ENCODE peak calls at places on chromosomes 16 and 17, in five cellular contexts. One of them, this sample, is unnamed. For H3K4me1, the result is how much of the 10 kb centered on the place peaks cover.

GRCh38 chr16:74769791-74770190 is 4.8 kb downstream of the FA2H start:
- DNase-seq in pancreas: no peak
- DNase-seq in heart left ventricle: no peak
- DNase-seq in IMR-90: no peak
- DNase-seq in breast epithelium: no peak
- DNase-seq in this sample: no peak

GRCh38 chr17:27345141-27345904 is 51.4 kb downstream of the WSB1 start:
- DNase-seq in IMR-90: peak
- DNase-seq in breast epithelium: no peak
- DNase-seq in pancreas: peak
- DNase-seq in heart left ventricle: no peak
- DNase-seq in this sample: no peak

GRCh38 chr17:489758-490329 is 137.2 kb upstream of the RPH3AL start:
- DNase-seq in IMR-90: peak
- DNase-seq in heart left ventricle: peak
- DNase-seq in breast epithelium: no peak
- DNase-seq in pancreas: no peak
- DNase-seq in this sample: no peak

GRCh38 chr17:22517716-22518115 is 825.4 kb downstream of the KCNJ18 start:
- DNase-seq in pancreas: no peak
- DNase-seq in breast epithelium: no peak
- DNase-seq in IMR-90: no peak
- DNase-seq in heart left ventricle: no peak
- DNase-seq in this sample: no peak

GRCh38 chr17:43027091-43028032 is 2.3 kb downstream of the RND2 start:
- DNase-seq in pancreas: no peak
- DNase-seq in breast epithelium: no peak
- DNase-seq in heart left ventricle: no peak
- DNase-seq in IMR-90: no peak
- DNase-seq in this sample: no peak

GRCh38 chr16:35152067-35152627 is 1692.7 kb downstream of the TP53TG3F start:
- DNase-seq in breast epithelium: no peak
- DNase-seq in pancreas: no peak
- DNase-seq in heart left ventricle: no peak
- DNase-seq in IMR-90: no peak
- DNase-seq in this sample: peak

GRCh38 chr17:259341-259976 is 78.0 kb upstream of the DOC2B start:
- DNase-seq in IMR-90: no peak
- DNase-seq in breast epithelium: peak
- DNase-seq in pancreas: no peak
- DNase-seq in heart left ventricle: no peak
- DNase-seq in this sample: no peak

GRCh38 chr16:11004351-11004750 is 60.0 kb downstream of the CLEC16A start:
- DNase-seq in IMR-90: peak
- DNase-seq in heart left ventricle: no peak
- DNase-seq in breast epithelium: no peak
- DNase-seq in pancreas: no peak
- DNase-seq in this sample: no peak

GRCh38 chr16:10206215-10206614 is 24.0 kb upstream of the GRIN2A start:
- DNase-seq in pancreas: no peak
- DNase-seq in IMR-90: no peak
- DNase-seq in breast epithelium: no peak
- DNase-seq in heart left ventricle: no peak
- DNase-seq in this sample: no peak

GRCh38 chr16:73616186-73616585 is 568.3 kb upstream of the ZFHX3 start:
- DNase-seq in IMR-90: no peak
- DNase-seq in breast epithelium: no peak
- DNase-seq in pancreas: no peak
- DNase-seq in heart left ventricle: no peak
- DNase-seq in this sample: no peak

GRCh38 chr16:21101631-21102420 is 48.8 kb downstream of the DNAH3 start:
- DNase-seq in heart left ventricle: no peak
- DNase-seq in pancreas: peak
- DNase-seq in IMR-90: peak
- DNase-seq in breast epithelium: no peak
- DNase-seq in this sample: no peak

GRCh38 chr16:51875834-51876725 is 670.9 kb downstream of the TOX3 start:
- DNase-seq in IMR-90: no peak
- DNase-seq in breast epithelium: no peak
- DNase-seq in pancreas: no peak
- DNase-seq in heart left ventricle: no peak
- DNase-seq in this sample: no peak

GRCh38 chr16:10868562-10869469 is 8.2 kb upstream of the CIITA start:
- DNase-seq in heart left ventricle: peak
- DNase-seq in breast epithelium: no peak
- DNase-seq in IMR-90: no peak
- DNase-seq in pancreas: no peak
- DNase-seq in this sample: peak

GRCh38 chr16:1810536-1810935 is 16.1 kb downstream of the HAGH start:
- DNase-seq in heart left ventricle: no peak
- DNase-seq in IMR-90: no peak
- DNase-seq in breast epithelium: no peak
- DNase-seq in pancreas: no peak
- DNase-seq in this sample: no peak

GRCh38 chr17:39920218-39921210 is 2.1 kb upstream of the GSDMB start:
- DNase-seq in pancreas: no peak
- DNase-seq in breast epithelium: no peak
- DNase-seq in IMR-90: no peak
- DNase-seq in heart left ventricle: no peak
- DNase-seq in this sample: no peak

GRCh38 chr16:48687421-48688038 is 77.5 kb upstream of the N4BP1 start:
- DNase-seq in pancreas: peak
- DNase-seq in IMR-90: peak
- DNase-seq in breast epithelium: no peak
- DNase-seq in heart left ventricle: peak
- DNase-seq in this sample: peak

GRCh38 chr16:66903544-66904427 is 14.9 kb downstream of the CDH16 start:
- DNase-seq in pancreas: no peak
- DNase-seq in breast epithelium: no peak
- DNase-seq in heart left ventricle: peak
- DNase-seq in IMR-90: no peak
- DNase-seq in this sample: no peak

GRCh38 chr16:66904428-66904845 is 14.2 kb downstream of the CDH16 start:
- DNase-seq in pancreas: no peak
- DNase-seq in IMR-90: no peak
- DNase-seq in breast epithelium: no peak
- DNase-seq in heart left ventricle: no peak
- DNase-seq in this sample: no peak

GRCh38 chr16:66901626-66902025 is 17.1 kb downstream of the CDH16 start:
- DNase-seq in heart left ventricle: no peak
- DNase-seq in pancreas: no peak
- DNase-seq in breast epithelium: no peak
- DNase-seq in IMR-90: no peak
- DNase-seq in this sample: no peak

GRCh38 chr16:66900721-66901441 is 17.8 kb downstream of the CDH16 start:
- DNase-seq in heart left ventricle: no peak
- DNase-seq in pancreas: no peak
- DNase-seq in IMR-90: no peak
- DNase-seq in breast epithelium: no peak
- DNase-seq in this sample: peak

DNA sequence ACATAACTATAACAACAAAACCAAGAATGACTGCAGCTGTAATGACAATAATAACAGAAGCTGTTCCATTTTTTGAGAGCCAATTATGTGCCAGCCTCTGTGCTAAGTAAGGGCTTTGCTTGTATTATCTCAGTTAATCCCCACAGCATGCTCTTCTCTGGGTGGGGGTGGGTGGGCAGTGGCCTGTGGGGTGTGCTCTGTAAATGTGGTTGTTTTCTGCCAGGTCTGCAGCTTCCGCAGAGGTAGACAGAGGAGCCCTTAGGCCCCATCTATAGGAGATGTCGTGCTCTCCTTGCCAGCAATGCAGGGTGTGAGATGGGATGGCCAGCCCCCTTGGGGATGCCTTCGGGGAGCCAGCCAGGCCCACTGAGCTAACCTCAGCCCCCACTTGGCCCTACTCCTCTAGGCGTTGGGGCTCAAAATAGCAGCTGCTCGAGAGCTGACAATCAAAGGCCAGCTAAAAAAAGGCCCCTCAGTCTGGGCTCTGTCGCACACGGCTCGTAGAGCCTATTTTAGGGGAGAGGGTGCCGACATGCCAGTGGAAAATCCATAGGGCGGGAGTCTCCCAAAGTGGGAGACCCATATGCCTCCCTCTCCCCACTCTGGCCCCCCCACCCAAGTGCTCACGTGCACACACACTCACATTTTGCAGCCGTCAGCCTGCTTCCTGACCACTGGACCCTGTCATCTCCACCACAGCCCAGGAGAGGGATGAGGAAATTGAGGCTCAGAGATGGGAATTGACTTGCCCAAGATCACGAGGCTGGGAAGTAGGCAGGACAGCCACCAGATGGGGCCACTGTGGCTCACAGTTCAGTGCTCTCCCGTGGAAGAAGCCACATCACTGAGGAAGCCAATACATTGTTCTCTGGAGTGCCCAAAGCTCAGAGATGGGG is 15.8 kb downstream of the CDH16 start:
- DNase-seq in breast epithelium: no peak
- DNase-seq in heart left ventricle: no peak
- DNase-seq in pancreas: no peak
- DNase-seq in IMR-90: no peak
- DNase-seq in this sample: no peak
- TF ChIP-seq CTCF in breast epithelium: no peak
- TF ChIP-seq CTCF in heart left ventricle: peak
- TF ChIP-seq CTCF in pancreas: no peak
- TF ChIP-seq CTCF in IMR-90: peak
- TF ChIP-seq CTCF in this sample: no peak

DNA sequence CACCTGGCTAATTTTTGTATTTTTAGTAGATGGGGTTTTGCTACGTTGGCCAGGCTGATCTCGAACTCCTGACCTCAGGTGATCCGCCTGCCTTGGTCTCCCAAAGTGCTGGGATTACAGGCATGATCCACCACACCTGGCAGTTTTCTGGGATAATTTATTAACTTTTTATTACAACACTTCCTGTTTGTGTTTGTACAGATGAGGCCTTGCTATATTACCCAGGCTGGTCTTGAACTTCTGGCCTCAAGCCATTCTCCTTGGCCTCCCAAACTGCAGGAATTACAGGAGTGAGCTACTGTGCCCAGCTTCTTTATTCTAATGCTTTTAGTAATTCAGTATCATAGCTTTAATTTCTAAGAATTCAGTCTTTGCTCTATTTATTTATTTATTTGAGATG is 16.1 kb upstream of the SPN start:
- DNase-seq in IMR-90: no peak
- DNase-seq in pancreas: no peak
- DNase-seq in breast epithelium: no peak
- DNase-seq in heart left ventricle: no peak
- DNase-seq in this sample: no peak
- H3K4me1 ChIP-seq in IMR-90: under half
- H3K4me1 ChIP-seq in pancreas: under half
- H3K4me1 ChIP-seq in breast epithelium: under half
- H3K4me1 ChIP-seq in heart left ventricle: under half
- H3K4me1 ChIP-seq in this sample: under half

DNA sequence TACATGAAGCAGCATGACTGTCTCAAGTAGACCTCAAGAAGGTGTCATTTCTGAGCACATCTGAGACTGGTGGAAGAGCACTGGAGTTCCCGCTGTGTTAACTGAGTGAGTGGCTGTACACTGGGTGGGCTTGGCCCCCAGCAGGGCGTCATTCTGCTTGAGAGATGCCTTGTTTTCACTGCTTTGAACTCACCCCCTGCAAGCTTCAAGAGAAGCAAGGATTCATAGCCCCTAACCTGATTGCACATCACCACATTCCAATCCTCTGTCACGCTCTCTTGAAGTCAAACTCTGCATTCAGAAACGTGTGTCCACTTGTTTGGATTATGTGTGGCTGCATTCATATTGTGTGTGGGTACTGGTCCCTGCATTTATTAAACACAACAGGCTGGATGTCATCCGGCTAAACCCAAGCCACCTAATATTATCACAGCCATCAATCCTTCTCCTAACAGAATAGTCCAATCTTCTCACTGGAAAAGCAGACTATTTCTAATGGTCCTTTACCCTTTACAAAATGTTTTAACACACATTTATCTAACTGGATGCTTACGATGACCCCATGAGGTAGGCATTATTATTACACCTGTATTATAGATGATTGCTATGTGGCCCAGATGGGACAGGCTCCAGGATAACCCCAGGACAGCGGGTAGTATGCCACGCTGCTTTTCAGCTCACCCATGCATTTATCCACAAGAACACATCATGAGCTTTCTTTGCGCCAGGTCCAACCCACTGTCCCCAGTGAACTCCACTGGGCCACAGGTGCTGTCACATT is 76.3 kb downstream of the USP31 start:
- DNase-seq in breast epithelium: no peak
- DNase-seq in pancreas: no peak
- DNase-seq in heart left ventricle: no peak
- DNase-seq in IMR-90: peak
- DNase-seq in this sample: no peak
- TF ChIP-seq CTCF in breast epithelium: no peak
- TF ChIP-seq CTCF in pancreas: no peak
- TF ChIP-seq CTCF in heart left ventricle: peak
- TF ChIP-seq CTCF in IMR-90: no peak
- TF ChIP-seq CTCF in this sample: no peak

GRCh38 chr17:2028234-2028614 is 1.7 kb upstream of the DPH1 start:
- DNase-seq in heart left ventricle: no peak
- DNase-seq in breast epithelium: no peak
- DNase-seq in IMR-90: no peak
- DNase-seq in pancreas: no peak
- DNase-seq in this sample: no peak

GRCh38 chr17:2027528-2028233 is 2.3 kb upstream of the DPH1 start:
- DNase-seq in pancreas: no peak
- DNase-seq in IMR-90: no peak
- DNase-seq in breast epithelium: no peak
- DNase-seq in heart left ventricle: no peak
- DNase-seq in this sample: no peak

GRCh38 chr17:2030779-2031163 is 818 bp downstream of the DPH1 start:
- DNase-seq in heart left ventricle: no peak
- DNase-seq in IMR-90: no peak
- DNase-seq in breast epithelium: no peak
- DNase-seq in pancreas: no peak
- DNase-seq in this sample: no peak

GRCh38 chr17:2028737-2029136 is 1.2 kb upstream of the DPH1 start:
- DNase-seq in breast epithelium: no peak
- DNase-seq in heart left ventricle: no peak
- DNase-seq in pancreas: no peak
- DNase-seq in IMR-90: no peak
- DNase-seq in this sample: no peak

DNA sequence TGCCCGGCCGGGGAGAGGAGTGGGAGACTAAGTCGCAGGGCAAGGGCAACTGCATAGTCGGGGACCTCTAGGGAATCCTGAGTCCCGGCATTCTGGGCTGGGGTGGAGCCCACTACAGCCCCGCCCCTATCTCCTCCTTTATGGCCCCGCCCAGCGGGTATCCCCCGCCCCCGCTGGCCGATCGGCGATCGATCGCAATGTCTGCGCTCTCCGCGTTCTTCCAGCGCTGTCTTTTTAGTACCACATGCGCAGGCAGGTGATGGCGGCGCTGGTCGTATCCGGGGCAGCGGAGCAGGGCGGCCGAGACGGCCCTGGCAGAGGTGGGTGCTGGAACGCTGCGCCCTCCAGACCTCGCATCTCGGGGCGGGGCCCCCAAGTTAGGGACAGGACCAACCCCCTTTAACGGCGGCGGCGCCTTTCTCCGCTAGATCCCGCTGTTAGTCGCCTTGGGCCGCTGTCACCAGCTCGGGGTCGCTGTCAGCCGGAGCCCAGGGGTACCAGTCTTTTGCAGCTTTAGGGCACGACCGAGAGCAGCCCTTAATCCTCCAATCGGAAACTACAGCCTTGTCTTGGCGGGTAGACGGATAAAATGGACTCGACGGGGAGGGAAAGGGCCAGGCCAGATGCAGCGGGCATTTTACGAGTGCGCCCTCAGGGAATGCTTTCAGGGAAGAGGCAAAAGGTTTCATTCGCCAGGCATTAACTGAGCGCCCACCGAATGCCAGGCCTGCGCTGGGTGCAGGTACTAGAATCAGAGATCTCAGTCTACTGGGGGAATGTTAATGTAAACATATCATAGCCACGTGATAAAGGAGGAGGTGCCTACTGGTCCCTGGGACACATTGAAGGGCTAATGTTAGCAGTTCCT is at the start of gene DPH1:
- DNase-seq in breast epithelium: peak
- DNase-seq in pancreas: peak
- DNase-seq in IMR-90: peak
- DNase-seq in heart left ventricle: peak
- DNase-seq in this sample: peak
- H3K4me1 ChIP-seq in breast epithelium: under half
- H3K4me1 ChIP-seq in pancreas: under half
- H3K4me1 ChIP-seq in IMR-90: under half
- H3K4me1 ChIP-seq in heart left ventricle: under half
- H3K4me1 ChIP-seq in this sample: under half